ENCODE peak calls at places on chromosomes 13 and 19, in ten cellular contexts. One of them, this sample, is unnamed. For H3K9me3, the result is how much of the 10 kb centered on the place peaks cover.

GRCh38 chr13:24263652-24264051 is 45.7 kb upstream of the C1QTNF9 start:
- DNase-seq in AG04450: peak
- DNase-seq in breast epithelium: no peak
- DNase-seq in ovary: no peak
- DNase-seq in suprapubic skin: no peak
- DNase-seq in BE2C: no peak
- DNase-seq in pancreas: no peak
- DNase-seq in upper lobe of right lung: no peak
- DNase-seq in HCT116: no peak
- DNase-seq in colonic mucosa: no peak
- DNase-seq in this sample: no peak

GRCh38 chr13:30043631-30043925 is 193.2 kb upstream of the UBL3 start:
- DNase-seq in breast epithelium: no peak
- DNase-seq in pancreas: no peak
- DNase-seq in AG04450: no peak
- DNase-seq in BE2C: no peak
- DNase-seq in suprapubic skin: no peak
- DNase-seq in HCT116: no peak
- DNase-seq in upper lobe of right lung: no peak
- DNase-seq in colonic mucosa: peak
- DNase-seq in ovary: no peak
- DNase-seq in this sample: no peak

GRCh38 chr19:10334340-10335148 is 1.2 kb upstream of the RAVER1 start:
- DNase-seq in BE2C: peak
- DNase-seq in ovary: peak
- DNase-seq in breast epithelium: peak
- DNase-seq in upper lobe of right lung: peak
- DNase-seq in suprapubic skin: peak
- DNase-seq in AG04450: peak
- DNase-seq in colonic mucosa: peak
- DNase-seq in HCT116: peak
- DNase-seq in pancreas: peak
- DNase-seq in this sample: no peak

GRCh38 chr19:19445911-19446361 is 40.5 kb downstream of the GATAD2A start:
- DNase-seq in AG04450: no peak
- DNase-seq in BE2C: no peak
- DNase-seq in HCT116: no peak
- DNase-seq in suprapubic skin: no peak
- DNase-seq in colonic mucosa: no peak
- DNase-seq in upper lobe of right lung: no peak
- DNase-seq in ovary: no peak
- DNase-seq in pancreas: no peak
- DNase-seq in breast epithelium: no peak
- DNase-seq in this sample: no peak

GRCh38 chr13:32645854-32646253 is 59.6 kb downstream of the PDS5B start:
- DNase-seq in colonic mucosa: no peak
- DNase-seq in breast epithelium: no peak
- DNase-seq in HCT116: no peak
- DNase-seq in BE2C: no peak
- DNase-seq in AG04450: no peak
- DNase-seq in pancreas: no peak
- DNase-seq in ovary: no peak
- DNase-seq in suprapubic skin: no peak
- DNase-seq in upper lobe of right lung: no peak
- DNase-seq in this sample: no peak

GRCh38 chr13:41064493-41064892 is 3.2 kb downstream of the WBP4 start:
- DNase-seq in breast epithelium: no peak
- DNase-seq in BE2C: no peak
- DNase-seq in HCT116: no peak
- DNase-seq in suprapubic skin: no peak
- DNase-seq in AG04450: peak
- DNase-seq in upper lobe of right lung: no peak
- DNase-seq in ovary: no peak
- DNase-seq in colonic mucosa: no peak
- DNase-seq in pancreas: no peak
- DNase-seq in this sample: no peak

GRCh38 chr13:24221007-24221406 is 60.5 kb downstream of the SPATA13 start:
- DNase-seq in BE2C: no peak
- DNase-seq in upper lobe of right lung: no peak
- DNase-seq in HCT116: no peak
- DNase-seq in ovary: no peak
- DNase-seq in breast epithelium: no peak
- DNase-seq in suprapubic skin: no peak
- DNase-seq in pancreas: peak
- DNase-seq in AG04450: no peak
- DNase-seq in colonic mucosa: no peak
- DNase-seq in this sample: no peak

GRCh38 chr13:97141564-97142005 is 80.5 kb upstream of the MBNL2 start:
- DNase-seq in HCT116: peak
- DNase-seq in suprapubic skin: no peak
- DNase-seq in breast epithelium: peak
- DNase-seq in ovary: no peak
- DNase-seq in AG04450: peak
- DNase-seq in pancreas: peak
- DNase-seq in upper lobe of right lung: no peak
- DNase-seq in colonic mucosa: peak
- DNase-seq in BE2C: peak
- DNase-seq in this sample: no peak

GRCh38 chr13:77760893-77761292 is 63.4 kb downstream of the SLAIN1 start:
- DNase-seq in ovary: no peak
- DNase-seq in upper lobe of right lung: no peak
- DNase-seq in BE2C: no peak
- DNase-seq in colonic mucosa: no peak
- DNase-seq in suprapubic skin: no peak
- DNase-seq in pancreas: no peak
- DNase-seq in AG04450: no peak
- DNase-seq in HCT116: no peak
- DNase-seq in breast epithelium: peak
- DNase-seq in this sample: no peak

GRCh38 chr13:112453207-112453829 is 77.2 kb downstream of the SPACA7 start:
- DNase-seq in AG04450: no peak
- DNase-seq in HCT116: no peak
- DNase-seq in colonic mucosa: no peak
- DNase-seq in pancreas: no peak
- DNase-seq in upper lobe of right lung: no peak
- DNase-seq in breast epithelium: no peak
- DNase-seq in BE2C: no peak
- DNase-seq in suprapubic skin: no peak
- DNase-seq in ovary: no peak
- DNase-seq in this sample: no peak

GRCh38 chr19:35673121-35673804 is 6.9 kb downstream of the UPK1A start:
- DNase-seq in HCT116: peak
- DNase-seq in pancreas: no peak
- DNase-seq in colonic mucosa: no peak
- DNase-seq in breast epithelium: no peak
- DNase-seq in suprapubic skin: no peak
- DNase-seq in AG04450: no peak
- DNase-seq in ovary: no peak
- DNase-seq in upper lobe of right lung: peak
- DNase-seq in BE2C: peak
- DNase-seq in this sample: peak

GRCh38 chr13:22936228-22936627 is 244.6 kb upstream of the SGCG start:
- DNase-seq in BE2C: no peak
- DNase-seq in AG04450: no peak
- DNase-seq in HCT116: no peak
- DNase-seq in upper lobe of right lung: no peak
- DNase-seq in colonic mucosa: no peak
- DNase-seq in pancreas: no peak
- DNase-seq in breast epithelium: no peak
- DNase-seq in suprapubic skin: no peak
- DNase-seq in ovary: no peak
- DNase-seq in this sample: no peak

DNA sequence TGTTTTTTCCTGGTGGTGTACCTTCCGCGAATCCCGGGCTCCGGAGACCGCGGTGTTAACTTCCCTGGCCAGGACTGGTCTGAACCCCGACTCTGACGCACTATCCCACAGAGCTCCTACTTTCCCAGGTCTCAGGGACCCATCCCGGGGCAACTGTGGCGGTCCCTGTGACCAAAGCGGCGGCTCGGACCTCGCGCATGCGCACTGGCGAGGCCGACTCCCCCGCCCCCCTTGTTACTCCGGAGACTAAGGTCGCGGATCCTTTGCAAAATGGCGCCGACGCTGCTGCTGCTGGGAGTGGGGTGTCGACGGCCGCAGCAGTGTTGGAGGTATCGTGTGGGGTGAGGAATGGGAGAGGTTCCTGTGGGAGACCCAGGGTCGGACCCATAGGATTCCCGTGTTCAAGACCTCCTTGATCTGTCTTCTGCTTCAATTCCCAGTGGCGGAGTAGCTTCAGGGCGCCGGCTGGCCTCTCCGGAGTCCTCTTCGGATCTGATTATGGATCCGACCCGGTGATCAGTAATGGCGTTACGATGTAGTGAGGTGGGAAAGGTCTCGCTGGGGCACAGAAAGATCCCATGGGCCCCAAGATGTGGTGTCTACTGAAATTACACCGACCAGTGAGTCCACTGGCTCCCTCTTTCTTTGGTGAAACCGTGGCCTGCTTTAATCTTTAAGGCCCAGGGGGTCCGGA is 66.6 kb upstream of the ZNF527 start:
- DNase-seq in pancreas: peak
- DNase-seq in ovary: no peak
- DNase-seq in suprapubic skin: peak
- DNase-seq in breast epithelium: no peak
- DNase-seq in BE2C: peak
- DNase-seq in HCT116: no peak
- DNase-seq in upper lobe of right lung: no peak
- DNase-seq in AG04450: no peak
- DNase-seq in colonic mucosa: no peak
- DNase-seq in this sample: no peak
- H3K9me3 ChIP-seq in pancreas: under half
- H3K9me3 ChIP-seq in ovary: under half
- H3K9me3 ChIP-seq in suprapubic skin: under half
- H3K9me3 ChIP-seq in breast epithelium: under half
- H3K9me3 ChIP-seq in BE2C: under half
- H3K9me3 ChIP-seq in HCT116: under half
- H3K9me3 ChIP-seq in upper lobe of right lung: under half
- H3K9me3 ChIP-seq in AG04450: under half
- H3K9me3 ChIP-seq in colonic mucosa: under half
- H3K9me3 ChIP-seq in this sample: under half

DNA sequence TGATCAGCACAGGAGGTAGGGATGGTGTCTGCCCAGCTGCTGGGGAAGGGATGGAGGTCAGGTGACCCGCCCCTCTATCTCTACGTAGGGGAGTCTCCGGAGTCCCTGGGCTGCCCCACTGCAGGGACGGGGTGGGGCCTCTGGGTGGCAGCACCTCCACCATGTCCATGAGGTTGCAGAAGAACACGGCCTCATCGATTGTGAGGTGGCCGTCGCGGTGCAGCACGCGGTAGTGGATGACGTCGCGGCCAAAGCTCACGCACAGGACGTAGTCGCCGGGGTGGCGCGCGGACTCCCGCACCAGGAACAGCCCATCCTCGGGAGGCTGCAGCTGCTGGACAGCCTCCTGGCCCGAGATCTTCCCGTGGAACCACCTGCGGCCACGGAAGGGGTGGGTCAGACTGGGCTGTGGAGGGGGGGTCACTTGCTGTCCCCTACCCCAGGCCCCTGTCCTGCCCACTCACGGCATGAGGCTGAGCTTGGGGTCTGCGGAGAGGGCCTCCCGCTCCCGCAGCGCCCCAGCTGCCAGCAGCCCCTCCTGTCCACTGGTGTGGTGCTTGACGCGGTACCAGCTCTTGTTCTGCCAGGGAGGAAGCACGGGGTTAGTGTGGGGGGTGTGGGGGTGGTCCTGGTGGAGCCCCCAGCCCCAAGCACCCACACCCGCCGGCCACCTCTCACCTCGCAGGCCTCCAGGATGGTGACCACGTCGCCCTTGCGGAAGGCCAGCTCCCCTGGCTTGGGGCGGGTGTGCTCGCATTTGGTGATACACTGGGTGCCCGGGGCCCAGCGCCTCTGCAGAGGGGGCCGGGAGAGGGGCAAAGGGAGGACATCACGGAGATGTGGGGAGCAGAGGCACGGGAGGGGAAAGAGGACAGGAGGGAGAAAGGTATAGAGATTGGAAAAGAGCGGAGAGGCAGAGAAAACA is 2.3 kb downstream of the MATK start:
- DNase-seq in colonic mucosa: no peak
- DNase-seq in AG04450: no peak
- DNase-seq in upper lobe of right lung: peak
- DNase-seq in HCT116: no peak
- DNase-seq in suprapubic skin: no peak
- DNase-seq in breast epithelium: no peak
- DNase-seq in BE2C: peak
- DNase-seq in ovary: no peak
- DNase-seq in pancreas: no peak
- DNase-seq in this sample: no peak
- TF ChIP-seq CTCF in colonic mucosa: peak
- TF ChIP-seq CTCF in AG04450: no peak
- TF ChIP-seq CTCF in upper lobe of right lung: peak
- TF ChIP-seq CTCF in HCT116: peak
- TF ChIP-seq CTCF in suprapubic skin: no peak
- TF ChIP-seq CTCF in breast epithelium: no peak
- TF ChIP-seq CTCF in BE2C: peak
- TF ChIP-seq CTCF in ovary: no peak
- TF ChIP-seq CTCF in pancreas: no peak
- TF ChIP-seq CTCF in this sample: peak

DNA sequence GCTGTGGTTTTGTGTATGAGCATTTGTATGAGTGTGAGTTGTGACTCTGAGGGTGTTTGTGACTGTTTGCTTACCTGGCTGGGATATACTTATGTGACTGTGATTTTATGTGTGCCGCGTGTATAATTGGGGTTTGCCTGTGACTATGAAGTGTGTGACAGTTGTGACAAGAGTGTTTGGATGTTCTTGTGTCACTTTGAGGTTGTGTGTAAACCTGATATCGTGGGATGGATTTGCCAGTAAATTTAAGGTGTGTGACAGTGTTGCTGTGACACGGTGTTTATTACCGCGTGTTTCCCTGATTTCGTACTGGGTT is 442 bp downstream of the ZNF420 start:
- DNase-seq in BE2C: no peak
- DNase-seq in HCT116: no peak
- DNase-seq in colonic mucosa: no peak
- DNase-seq in upper lobe of right lung: no peak
- DNase-seq in AG04450: no peak
- DNase-seq in pancreas: no peak
- DNase-seq in suprapubic skin: no peak
- DNase-seq in ovary: no peak
- DNase-seq in breast epithelium: no peak
- DNase-seq in this sample: no peak
- H3K9me3 ChIP-seq in BE2C: under half
- H3K9me3 ChIP-seq in HCT116: under half
- H3K9me3 ChIP-seq in colonic mucosa: under half
- H3K9me3 ChIP-seq in upper lobe of right lung: under half
- H3K9me3 ChIP-seq in AG04450: under half
- H3K9me3 ChIP-seq in pancreas: under half
- H3K9me3 ChIP-seq in suprapubic skin: under half
- H3K9me3 ChIP-seq in ovary: under half
- H3K9me3 ChIP-seq in breast epithelium: under half
- H3K9me3 ChIP-seq in this sample: under half

DNA sequence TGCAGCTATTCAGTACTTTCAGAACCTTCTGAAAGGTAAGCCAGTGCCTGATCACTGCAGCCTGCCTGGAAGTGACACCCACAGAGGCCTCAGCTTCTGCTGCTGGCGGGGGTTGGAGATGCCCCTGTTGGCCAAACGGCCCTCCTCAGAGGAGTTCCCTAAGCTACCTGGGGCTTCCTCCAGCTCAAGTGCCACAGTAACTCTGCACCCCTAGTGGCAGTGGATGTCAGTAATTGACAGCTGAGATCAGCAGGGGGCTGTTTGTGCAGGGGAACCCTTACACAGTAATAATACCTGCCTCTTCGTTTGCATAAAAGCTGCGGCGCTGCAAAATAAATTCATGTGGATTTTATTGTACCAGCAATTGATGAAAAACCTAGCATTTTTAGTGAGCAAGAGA is 28.9 kb downstream of the TDRD12 start:
- DNase-seq in colonic mucosa: no peak
- DNase-seq in BE2C: no peak
- DNase-seq in ovary: no peak
- DNase-seq in suprapubic skin: no peak
- DNase-seq in breast epithelium: no peak
- DNase-seq in AG04450: no peak
- DNase-seq in HCT116: no peak
- DNase-seq in upper lobe of right lung: no peak
- DNase-seq in pancreas: no peak
- DNase-seq in this sample: no peak
- TF ChIP-seq CTCF in colonic mucosa: no peak
- TF ChIP-seq CTCF in BE2C: peak
- TF ChIP-seq CTCF in ovary: no peak
- TF ChIP-seq CTCF in suprapubic skin: no peak
- TF ChIP-seq CTCF in breast epithelium: no peak
- TF ChIP-seq CTCF in AG04450: no peak
- TF ChIP-seq CTCF in HCT116: no peak
- TF ChIP-seq CTCF in upper lobe of right lung: peak
- TF ChIP-seq CTCF in pancreas: no peak
- TF ChIP-seq CTCF in this sample: peak